ENCODE peak calls at places on chromosomes 1 and 21, in six cellular contexts. M is CD8-positive, alpha-beta T cell; I is tibial nerve; U is A549; F is transverse colon; G is colonic mucosa. J is an unnamed sample. For H3K4me1, the result is how much of the 10 kb centered on the place peaks cover.

GRCh38 chr1:115051850-115052249 is 22.2 kb downstream of the TSHB start:
- DNase-seq in G (no peak), F (no peak), U (no peak), I (no peak), M (no peak), J (peak)

GRCh38 chr1:228030451-228031201 is 23.8 kb downstream of the WNT3A start:
- DNase-seq in I (no peak), M (no peak), G (no peak), F (peak), U (no peak), J (no peak)

GRCh38 chr21:25911730-25912401 is 177.1 kb downstream of the GABPA start:
- DNase-seq in M (no peak), U (no peak), F (peak), G (peak), I (no peak), J (no peak)

GRCh38 chr21:25506887-25507286 is 100.4 kb downstream of the MRPL39 start:
- DNase-seq in G (no peak), I (no peak), U (no peak), M (no peak), F (no peak), J (no peak)

GRCh38 chr1:51740652-51741051 is 123.8 kb downstream of the OSBPL9 start:
- DNase-seq in F (no peak), G (no peak), U (no peak), I (no peak), M (no peak), J (no peak)

GRCh38 chr1:248783367-248783766 is 27.8 kb upstream of the LYPD8 start:
- DNase-seq in M (no peak), G (no peak), F (no peak), U (no peak), I (no peak), J (no peak)

GRCh38 chr1:156488566-156489165 is 11.9 kb downstream of the MEF2D start:
- DNase-seq in I (no peak), U (no peak), F (peak), G (no peak), M (no peak), J (no peak)

GRCh38 chr1:155051777-155052398 is 772 bp downstream of the ADAM15 start:
- DNase-seq in U (peak), F (peak), G (peak), M (no peak), I (peak), J (peak)

GRCh38 chr1:231803353-231803752 is 176.8 kb downstream of the DISC1 start:
- DNase-seq in G (no peak), F (no peak), M (no peak), I (no peak), U (no peak), J (no peak)

GRCh38 chr1:156599811-156600210 is 1.5 kb downstream of the GPATCH4 start:
- DNase-seq in U (peak), G (no peak), M (no peak), I (no peak), F (no peak), J (no peak)

GRCh38 chr1:36740446-36740845 is 257.7 kb upstream of the CSF3R start:
- DNase-seq in G (no peak), I (no peak), M (no peak), F (no peak), U (no peak), J (no peak)

GRCh38 chr1:57485643-57486042 is 61.8 kb upstream of the DAB1 start:
- DNase-seq in F (no peak), U (no peak), M (no peak), I (no peak), G (no peak), J (peak)

GRCh38 chr1:75908717-75909152 is 23.5 kb downstream of the ASB17 start:
- DNase-seq in G (no peak), F (no peak), M (no peak), I (no peak), U (peak), J (peak)

GRCh38 chr21:45338326-45339017 is 50.8 kb upstream of the POFUT2 start:
- DNase-seq in F (no peak), G (no peak), M (no peak), U (no peak), I (no peak), J (no peak)

GRCh38 chr1:93738075-93738622 is 56.5 kb upstream of the BCAR3 start:
- DNase-seq in F (no peak), U (peak), G (no peak), M (no peak), I (no peak), J (peak)

GRCh38 chr21:33492571-33492970 is 1.1 kb upstream of the DNAJC28 start:
- DNase-seq in G (no peak), M (no peak), I (no peak), U (no peak), F (no peak), J (peak)

GRCh38 chr1:17055801-17056200 is 2.0 kb upstream of the SDHB start:
- DNase-seq in F (no peak), M (no peak), I (no peak), G (no peak), U (no peak), J (no peak)

GRCh38 chr1:70892140-70892539 is 155.5 kb downstream of the PTGER3 start:
- DNase-seq in G (no peak), F (no peak), I (no peak), U (no peak), M (no peak), J (no peak)

GRCh38 chr1:237033061-237033460 is 8.9 kb upstream of the RYR2 start:
- DNase-seq in U (no peak), F (no peak), G (no peak), M (no peak), I (no peak), J (no peak)

GRCh38 chr21:36171327-36171726 is 14.7 kb downstream of the DOP1B start:
- DNase-seq in U (no peak), M (no peak), G (no peak), F (no peak), I (no peak), J (no peak)

GRCh38 chr21:36171741-36172331 is 15.2 kb downstream of the DOP1B start:
- DNase-seq in I (no peak), M (no peak), U (no peak), F (no peak), G (no peak), J (no peak)

GRCh38 chr21:36170823-36171222 is 14.2 kb downstream of the DOP1B start:
- DNase-seq in M (no peak), U (no peak), G (no peak), F (no peak), I (no peak), J (no peak)

GRCh38 chr21:36166705-36167104 is 10.1 kb downstream of the DOP1B start:
- DNase-seq in U (no peak), F (peak), G (peak), I (no peak), M (no peak), J (no peak)

GRCh38 chr21:36169465-36170128 is 13.0 kb downstream of the DOP1B start:
- DNase-seq in G (no peak), U (no peak), M (no peak), I (no peak), F (no peak), J (no peak)
- TF ChIP-seq CTCF in G (no peak), U (no peak), M (no peak), I (no peak), F (no peak), J (no peak)

GRCh38 chr1:23601968-23602876 is 42.9 kb upstream of the ID3 start:
- DNase-seq in M (no peak), F (no peak), U (no peak), I (no peak), G (no peak), J (no peak)
- H3K4me1 ChIP-seq in M (half or more), F (under half), U (under half), I (under half), G (under half), J (under half)

GRCh38 chr1:161197560-161198205 is 1.2 kb downstream of the ADAMTS4 start:
- DNase-seq in U (no peak), M (no peak), F (no peak), G (no peak), I (no peak), J (no peak)

GRCh38 chr1:161198206-161198876 is 513 bp downstream of the ADAMTS4 start:
- DNase-seq in M (no peak), U (no peak), F (no peak), G (no peak), I (no peak), J (no peak)

GRCh38 chr1:161196521-161197451 is 2.1 kb downstream of the ADAMTS4 start:
- DNase-seq in F (no peak), M (no peak), G (no peak), U (no peak), I (no peak), J (no peak)

GRCh38 chr1:161195171-161195570 is 3.7 kb downstream of the ADAMTS4 start:
- DNase-seq in U (no peak), I (no peak), G (no peak), F (no peak), M (no peak), J (no peak)

GRCh38 chr1:161196111-161196510 is 2.7 kb downstream of the ADAMTS4 start:
- DNase-seq in M (no peak), G (no peak), U (no peak), F (no peak), I (no peak), J (no peak)
- H3K27ac ChIP-seq in M (no peak), G (no peak), U (no peak), F (peak), I (peak), J (no peak)

DNA sequence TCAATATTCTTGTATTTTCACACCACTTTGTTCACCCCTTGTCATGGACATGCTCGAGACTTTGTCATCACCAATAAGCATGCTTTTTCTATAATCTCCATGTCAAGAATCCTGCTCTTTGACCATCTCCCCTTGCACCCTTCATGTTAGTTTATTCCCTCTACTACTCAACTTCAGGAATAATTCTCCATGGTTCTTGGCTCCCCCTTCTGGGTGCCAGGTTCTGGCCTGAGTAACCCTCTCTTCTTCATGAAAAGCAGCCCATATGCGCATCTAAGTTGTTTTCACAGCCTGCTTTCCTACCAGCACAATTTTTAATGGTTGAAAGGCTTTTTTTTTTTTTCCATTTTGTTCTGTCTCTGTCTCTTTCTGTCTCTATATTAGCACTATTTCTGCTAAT is 160.7 kb downstream of the LEPR start:
- DNase-seq in I (no peak), U (no peak), G (no peak), F (no peak), M (no peak), J (no peak)
- TF ChIP-seq CTCF in I (no peak), U (no peak), G (no peak), F (no peak), M (no peak), J (peak)

GRCh38 chr1:205374205-205375078 is 17.7 kb upstream of the KLHDC8A start:
- DNase-seq in I (no peak), G (no peak), U (peak), F (no peak), M (no peak), J (peak)
- H3K4me1 ChIP-seq in I (under half), G (under half), U (under half), F (under half), M (under half), J (under half)

DNA sequence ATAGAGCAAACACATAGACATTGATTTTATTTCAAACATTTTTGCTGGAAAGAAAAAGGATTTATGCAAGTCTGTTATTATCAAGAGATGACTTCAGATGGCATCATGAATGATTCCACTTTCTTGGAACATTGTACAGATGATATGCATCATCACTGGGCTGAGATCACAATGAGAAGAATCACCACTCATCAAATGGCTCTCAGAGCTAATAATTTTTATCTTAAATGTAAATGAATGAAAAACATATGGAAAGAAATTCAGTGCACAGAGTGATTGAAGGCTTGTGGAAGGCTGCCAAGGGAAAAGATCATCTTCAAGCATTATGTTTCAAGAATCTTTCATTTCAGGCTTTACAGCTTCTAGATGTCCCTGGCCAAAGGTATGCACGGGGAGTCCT is 955.7 kb downstream of the TTLL7 start:
- DNase-seq in M (no peak), G (no peak), I (no peak), U (no peak), F (no peak), J (no peak)
- H3K27ac ChIP-seq in M (no peak), G (no peak), I (no peak), U (no peak), F (no peak), J (no peak)

GRCh38 chr1:226870323-226871046 is at the start of gene PSEN2:
- DNase-seq in M (no peak), G (peak), U (peak), F (peak), I (peak), J (no peak)
- TF ChIP-seq CTCF in M (no peak), G (no peak), U (no peak), F (peak), I (peak), J (peak)

GRCh38 chr1:223837687-223838086 is 8.1 kb downstream of the TP53BP2 start:
- DNase-seq in M (no peak), I (no peak), U (no peak), F (no peak), G (no peak), J (no peak)

GRCh38 chr1:223835754-223836153 is 10.0 kb downstream of the TP53BP2 start:
- DNase-seq in G (no peak), M (no peak), I (no peak), F (no peak), U (no peak), J (no peak)

GRCh38 chr1:223838125-223838854 is 7.5 kb downstream of the TP53BP2 start:
- DNase-seq in I (no peak), M (no peak), U (no peak), F (no peak), G (no peak), J (no peak)

GRCh38 chr1:223837206-223837605 is 8.5 kb downstream of the TP53BP2 start:
- DNase-seq in I (no peak), M (no peak), F (no peak), G (no peak), U (no peak), J (no peak)

GRCh38 chr1:223836586-223836985 is 9.2 kb downstream of the TP53BP2 start:
- DNase-seq in G (no peak), M (no peak), I (no peak), F (no peak), U (no peak), J (no peak)
- H3K4me1 ChIP-seq in G (under half), M (half or more), I (half or more), F (half or more), U (half or more), J (under half)

GRCh38 chr1:109046671-109047070 is 4.8 kb upstream of the WDR47 start:
- DNase-seq in F (no peak), G (no peak), I (no peak), U (no peak), M (no peak), J (no peak)
- H3K27ac ChIP-seq in F (no peak), G (no peak), I (no peak), U (no peak), M (no peak), J (no peak)

GRCh38 chr1:220528049-220528678 is at the start of gene MARK1:
- DNase-seq in M (no peak), F (peak), I (peak), G (peak), U (peak), J (peak)

GRCh38 chr1:220528679-220529529 is 968 bp downstream of the MARK1 start:
- DNase-seq in M (no peak), I (no peak), F (peak), U (no peak), G (peak), J (peak)

GRCh38 chr1:220527279-220528048 is 472 bp upstream of the MARK1 start:
- DNase-seq in U (no peak), G (peak), I (no peak), F (peak), M (no peak), J (peak)

GRCh38 chr1:220529530-220529920 is 1.6 kb downstream of the MARK1 start:
- DNase-seq in I (no peak), U (no peak), G (no peak), F (no peak), M (no peak), J (peak)

GRCh38 chr1:220526294-220526693 is 1.6 kb upstream of the MARK1 start:
- DNase-seq in F (no peak), I (no peak), U (no peak), M (no peak), G (no peak), J (no peak)
- TF ChIP-seq CTCF in F (no peak), I (no peak), U (no peak), M (no peak), G (no peak), J (peak)